ENCODE peak calls at places on chromosomes 2 and 18, in four cellular contexts. S is mesendoderm, D is H9, E is neuronal stem cell. U is an unnamed sample.

GRCh38 chr18:54163458-54163857 is 61.0 kb downstream of the MBD2 start:
- DNase-seq in S (no peak), D (no peak), E (no peak), U (peak; percentile 13)

GRCh38 chr2:3154146-3154545 is 223.5 kb downstream of the EIPR1 start:
- DNase-seq in S (no peak), D (no peak), E (no peak), U (no peak)

GRCh38 chr2:172038604-172039003 is 38.9 kb downstream of the METAP1D start:
- DNase-seq in S (no peak), D (no peak), E (no peak), U (peak; percentile 38)

GRCh38 chr2:200619275-200619674 is 33.5 kb downstream of the AOX1 start:
- DNase-seq in S (no peak), D (no peak), E (no peak), U (peak; percentile 42)

GRCh38 chr2:21256006-21256405 is 132.2 kb downstream of the TDRD15 start:
- DNase-seq in S (peak; percentile 43), D (no peak), E (no peak), U (no peak)

GRCh38 chr2:109410021-109410815 is 203.5 kb downstream of the SEPTIN10 start:
- DNase-seq in S (peak; percentile 44), D (no peak), E (peak; percentile 45), U (peak; percentile 29)

GRCh38 chr18:3321133-3321812 is 59.3 kb downstream of the MYL12B start:
- DNase-seq in S (no peak), D (no peak), E (no peak), U (peak; percentile 96)

GRCh38 chr2:54038835-54039234 is 68.0 kb upstream of the PSME4 start:
- DNase-seq in S (no peak), D (no peak), E (no peak), U (no peak)

GRCh38 chr2:15755528-15755927 is 163.9 kb downstream of the DDX1 start:
- DNase-seq in S (no peak), D (no peak), E (no peak), U (no peak)

GRCh38 chr2:64019083-64019974 is at the start of gene VPS54:
- DNase-seq in S (peak; percentile 74), D (peak; percentile 61), E (peak; percentile 64), U (peak; percentile 46)

GRCh38 chr2:206274434-206275273 is at the start of gene ZDBF2:
- DNase-seq in S (peak; percentile 79), D (peak; percentile 84), E (peak; percentile 79), U (peak; percentile 81)

GRCh38 chr2:111905990-111906735 is 7.8 kb downstream of the MERTK start:
- DNase-seq in S (peak; percentile 54), D (no peak), E (no peak), U (no peak)

GRCh38 chr2:102266204-102266603 is 45.2 kb upstream of the IL1RL1 start:
- DNase-seq in S (no peak), D (no peak), E (no peak), U (no peak)

GRCh38 chr2:72236445-72237067 is 88.9 kb upstream of the CYP26B1 start:
- DNase-seq in S (peak; percentile 76), D (no peak), E (no peak), U (peak; percentile 75)

GRCh38 chr2:179850188-179850587 is 11.2 kb downstream of the ZNF385B start:
- DNase-seq in S (no peak), D (no peak), E (no peak), U (peak; percentile 50)

GRCh38 chr18:55381277-55381676 is 206.7 kb downstream of the TCF4 start:
- DNase-seq in S (no peak), D (no peak), E (no peak), U (peak; percentile 89)

GRCh38 chr18:46891742-46892214 is 25.5 kb downstream of the PIAS2 start:
- DNase-seq in S (no peak), D (no peak), E (no peak), U (no peak)

GRCh38 chr2:137741963-137742362 is 222.3 kb upstream of the HNMT start:
- DNase-seq in S (no peak), D (no peak), E (no peak), U (no peak)

GRCh38 chr2:237927986-237928385 is 38.8 kb upstream of the UBE2F start:
- DNase-seq in S (no peak), D (no peak), E (no peak), U (no peak)

GRCh38 chr2:134039912-134040581 is 213.8 kb upstream of the MGAT5 start:
- DNase-seq in S (no peak), D (no peak), E (no peak), U (no peak)

GRCh38 chr18:79458917-79459803 is 63.4 kb downstream of the NFATC1 start:
- DNase-seq in S (no peak), D (no peak), E (no peak), U (no peak)

GRCh38 chr2:142865924-142866323 is 11.5 kb upstream of the KYNU start:
- DNase-seq in S (no peak), D (no peak), E (no peak), U (peak; percentile 30)

DNA sequence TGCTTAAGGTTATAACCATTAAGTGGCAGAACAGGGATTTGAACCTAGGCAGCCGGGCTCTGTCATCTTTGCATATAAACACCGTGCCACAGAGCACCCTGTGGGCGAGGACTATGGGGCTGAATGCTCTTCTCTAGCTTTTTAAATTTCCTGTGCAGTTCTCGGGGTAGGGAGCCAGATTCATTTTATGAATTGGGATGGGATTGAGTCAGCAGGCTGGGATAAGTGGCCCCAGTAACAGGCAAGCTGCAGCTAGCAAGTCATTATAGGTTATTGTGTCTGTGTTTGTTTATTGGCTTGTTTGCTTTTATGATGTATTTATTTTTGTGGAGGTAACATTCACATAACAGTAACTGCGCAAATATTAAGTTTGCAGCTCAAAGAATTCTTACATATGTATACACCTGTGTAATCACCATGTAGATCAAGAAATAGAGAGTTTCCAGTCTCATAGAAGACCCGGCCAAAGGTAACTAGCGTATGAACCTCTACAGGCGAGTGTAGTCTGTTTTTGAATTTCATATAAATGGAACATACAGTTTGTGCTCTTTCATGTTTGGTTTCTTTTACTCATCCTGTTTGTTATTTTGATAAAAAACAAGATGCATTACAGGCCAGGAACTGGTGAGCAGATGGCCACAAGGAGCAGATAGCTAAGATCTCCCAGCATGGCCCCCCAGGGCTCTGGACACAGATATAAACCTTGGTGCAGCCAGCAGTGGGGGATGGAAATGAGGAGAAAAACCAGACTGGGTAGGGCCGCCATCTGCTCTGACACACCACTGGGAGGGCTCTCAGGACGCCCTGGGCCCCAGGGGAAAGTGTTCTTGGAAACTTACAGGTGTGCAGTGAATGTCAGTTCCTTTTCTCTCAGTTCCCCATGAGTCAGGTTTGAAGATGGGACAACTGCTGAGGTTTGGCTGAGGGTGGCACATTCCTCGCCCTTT is 49.2 kb upstream of the GPR155 start:
- DNase-seq in S (peak; percentile 34), D (no peak), E (no peak), U (no peak)
- H3K18ac ChIP-seq in S (no peak overlapping the region), D (no peak overlapping the region), E (no peak overlapping the region), U (no peak overlapping the region)

GRCh38 chr2:214138779-214139178 is 272.1 kb upstream of the VWC2L start:
- DNase-seq in S (no peak), D (no peak), E (no peak), U (no peak)

GRCh38 chr2:214135966-214136365 is 274.9 kb upstream of the VWC2L start:
- DNase-seq in S (no peak), D (no peak), E (no peak), U (peak; percentile 39)

DNA sequence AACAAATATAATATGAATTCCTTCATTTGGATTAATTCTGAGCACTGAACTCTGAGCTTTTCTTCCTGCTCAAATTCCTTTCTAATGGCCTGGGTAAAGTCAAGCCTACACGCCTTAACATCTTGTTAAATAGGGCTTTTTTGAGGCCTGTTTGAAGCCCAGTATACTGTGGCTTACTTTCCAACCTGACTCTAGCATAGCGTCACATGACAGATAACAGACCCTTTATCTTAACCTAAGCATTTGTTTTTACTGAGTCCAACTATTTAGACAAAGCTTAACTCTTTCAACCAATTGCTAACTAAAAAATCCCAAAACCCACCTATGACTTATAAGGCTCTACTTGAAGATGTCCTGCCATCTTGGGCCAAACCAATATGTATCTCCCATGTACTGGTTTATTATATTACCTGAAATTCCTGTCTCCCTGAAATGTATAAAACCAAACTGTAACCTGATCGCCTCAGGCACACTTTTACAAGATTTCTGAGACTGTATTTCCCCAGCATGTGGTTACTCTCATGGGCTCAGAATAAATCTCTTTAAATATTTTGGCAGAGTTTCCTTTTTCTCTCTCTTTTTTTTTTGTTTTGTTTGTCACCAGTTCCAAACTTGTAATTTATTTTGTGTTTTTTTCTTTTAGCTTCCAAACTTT is 271.1 kb upstream of the VWC2L start:
- DNase-seq in S (no peak), D (no peak), E (no peak), U (no peak)
- H3K18ac ChIP-seq in S (no peak overlapping the region), D (no peak overlapping the region), E (no peak overlapping the region), U (no peak overlapping the region)

GRCh38 chr2:239326831-239327535 is 73.8 kb downstream of the HDAC4 start:
- DNase-seq in S (no peak), D (peak; percentile 12), E (no peak), U (peak; percentile 69)
- H3K18ac ChIP-seq in S (no peak overlapping the region), D (no peak overlapping the region), E (peak overlapping the region; percentile 5), U (peak overlapping the region; percentile 89)

DNA sequence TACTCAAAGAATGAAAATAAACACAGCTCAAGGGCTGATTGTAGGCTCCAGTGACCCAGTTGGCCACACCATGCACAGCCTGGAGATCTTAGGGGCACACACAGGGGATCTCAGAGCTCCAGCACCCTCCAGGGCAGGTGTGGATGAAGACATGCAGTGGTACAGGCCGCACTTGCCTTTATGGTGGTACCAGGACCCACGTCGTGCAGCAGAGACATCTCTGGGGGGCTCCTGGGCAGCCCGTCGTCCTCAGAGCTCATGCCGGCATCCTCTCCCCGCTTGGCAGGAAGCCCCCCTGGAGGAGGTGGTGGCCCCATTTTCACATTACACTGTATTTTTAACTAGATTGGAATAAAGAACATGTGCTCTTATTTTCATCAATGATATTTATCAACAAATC is 101.2 kb upstream of the MGAT4A start:
- DNase-seq in S (no peak), D (no peak), E (no peak), U (no peak)
- H3K18ac ChIP-seq in S (no peak overlapping the region), D (peak overlapping the region; percentile 7), E (peak overlapping the region; percentile 60), U (no peak overlapping the region)

GRCh38 chr2:10686176-10686575 is 3.6 kb downstream of the NOL10 start:
- DNase-seq in S (no peak), D (no peak), E (no peak), U (no peak)

GRCh38 chr2:10691521-10691920 is 1.7 kb upstream of the NOL10 start:
- DNase-seq in S (no peak), D (no peak), E (no peak), U (no peak)

DNA sequence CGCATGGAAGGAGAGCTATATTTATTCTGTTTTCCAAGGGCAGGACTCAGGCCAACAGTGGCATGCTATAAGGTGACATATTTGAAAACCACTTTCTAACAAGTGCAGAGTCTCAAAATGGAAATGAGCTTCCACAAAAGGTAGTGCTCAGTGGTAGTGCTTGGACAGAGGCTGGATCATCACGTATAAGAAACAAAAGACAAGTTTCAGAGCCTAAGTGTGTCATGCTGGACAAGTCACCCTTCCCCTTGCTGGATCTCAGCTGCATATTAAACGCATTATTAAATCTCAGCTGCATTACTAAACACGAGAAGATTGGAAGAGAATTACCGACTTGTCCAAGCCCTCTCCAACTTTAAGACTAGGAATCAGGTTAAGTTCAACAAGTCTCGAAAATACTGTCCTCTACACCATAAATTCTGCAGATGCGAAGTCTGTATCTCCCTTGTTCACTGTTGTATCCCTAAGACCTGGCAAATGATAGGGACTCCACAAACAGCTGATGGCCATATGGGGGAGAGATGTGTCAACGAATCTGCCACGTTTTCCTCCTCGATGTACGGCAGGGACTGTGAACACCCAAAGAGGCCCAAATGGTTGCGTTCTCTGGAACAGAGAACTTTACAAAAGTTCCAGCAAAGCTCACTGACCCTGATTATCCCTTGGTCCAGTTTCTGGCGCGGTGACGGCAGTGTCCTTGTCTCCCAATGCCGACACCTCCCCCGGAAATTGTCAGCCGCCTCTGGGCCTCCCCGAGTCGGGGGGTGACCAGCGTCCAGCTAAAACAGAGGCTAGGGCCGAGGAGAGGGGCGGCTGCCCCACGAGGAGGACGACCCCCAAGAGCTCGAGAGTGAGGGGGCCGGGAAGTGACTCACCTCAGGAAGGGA is 611 bp downstream of the NOL10 start:
- DNase-seq in S (no peak), D (no peak), E (peak; percentile 14), U (no peak)
- H3K18ac ChIP-seq in S (peak overlapping the region; percentile 31), D (peak overlapping the region; percentile 88), E (peak overlapping the region; percentile 88), U (peak overlapping the region; percentile 16)